ENCODE peak calls at places on chromosomes 16 and 17, in five cellular contexts. F, X, K, W and Q are unnamed samples.

GRCh38 chr17:42872251-42872965 is 21.4 kb downstream of the AOC3 start:
- DNase-seq in X (no peak), F (no peak), K (no peak), W (no peak), Q (no peak)

GRCh38 chr16:19169081-19169639 is 1.1 kb downstream of the SYT17 start:
- DNase-seq in F (no peak), X (no peak), K (peak; percentile 52), W (no peak), Q (no peak)

GRCh38 chr16:63426275-63426870 is 1390.1 kb upstream of the CDH8 start:
- DNase-seq in W (peak; percentile 6), K (no peak), X (no peak), F (no peak), Q (no peak)

GRCh38 chr17:38544175-38544838 is 61.4 kb downstream of the SRCIN1 start:
- DNase-seq in K (no peak), X (no peak), F (no peak), W (no peak), Q (no peak)

GRCh38 chr17:80986816-80987480 is 4.7 kb upstream of the CHMP6 start:
- DNase-seq in F (peak; percentile 6), X (no peak), K (no peak), W (no peak), Q (no peak)

GRCh38 chr16:27547134-27547533 is 2.6 kb downstream of the GTF3C1 start:
- DNase-seq in F (peak; percentile 40), W (peak; percentile 14), X (no peak), K (peak; percentile 29), Q (no peak)

GRCh38 chr16:57480127-57480753 is 6.1 kb downstream of the DOK4 start:
- DNase-seq in W (no peak), K (peak; percentile 91), F (no peak), X (no peak), Q (peak; percentile 93)

GRCh38 chr17:34981538-34982241 is 1.4 kb downstream of the LIG3 start:
- DNase-seq in F (no peak), X (no peak), K (no peak), W (peak; percentile 73), Q (no peak)

GRCh38 chr17:60129164-60129563 is 20.6 kb upstream of the CA4 start:
- DNase-seq in X (no peak), K (no peak), F (no peak), W (no peak), Q (no peak)

GRCh38 chr17:28537219-28537610 is 15.2 kb downstream of the UNC119 start:
- DNase-seq in K (no peak), F (no peak), X (no peak), W (no peak), Q (no peak)

GRCh38 chr17:73748521-73748920 is 104.3 kb upstream of the SDK2 start:
- DNase-seq in K (peak; percentile 26), W (no peak), X (no peak), F (no peak), Q (no peak)

GRCh38 chr16:19175492-19176262 is 7.6 kb downstream of the SYT17 start:
- DNase-seq in W (no peak), K (no peak), F (no peak), X (no peak), Q (no peak)

GRCh38 chr17:60110586-60110985 is 31.9 kb upstream of the HEATR6 start:
- DNase-seq in F (no peak), W (no peak), X (no peak), K (no peak), Q (no peak)

GRCh38 chr16:16029431-16030011 is 80.1 kb downstream of the ABCC1 start:
- DNase-seq in W (peak; percentile 26), X (no peak), F (no peak), K (no peak), Q (no peak)

GRCh38 chr17:46978489-46979022 is 497 bp downstream of the RPRML start:
- DNase-seq in W (no peak), K (no peak), X (no peak), F (no peak), Q (no peak)

DNA sequence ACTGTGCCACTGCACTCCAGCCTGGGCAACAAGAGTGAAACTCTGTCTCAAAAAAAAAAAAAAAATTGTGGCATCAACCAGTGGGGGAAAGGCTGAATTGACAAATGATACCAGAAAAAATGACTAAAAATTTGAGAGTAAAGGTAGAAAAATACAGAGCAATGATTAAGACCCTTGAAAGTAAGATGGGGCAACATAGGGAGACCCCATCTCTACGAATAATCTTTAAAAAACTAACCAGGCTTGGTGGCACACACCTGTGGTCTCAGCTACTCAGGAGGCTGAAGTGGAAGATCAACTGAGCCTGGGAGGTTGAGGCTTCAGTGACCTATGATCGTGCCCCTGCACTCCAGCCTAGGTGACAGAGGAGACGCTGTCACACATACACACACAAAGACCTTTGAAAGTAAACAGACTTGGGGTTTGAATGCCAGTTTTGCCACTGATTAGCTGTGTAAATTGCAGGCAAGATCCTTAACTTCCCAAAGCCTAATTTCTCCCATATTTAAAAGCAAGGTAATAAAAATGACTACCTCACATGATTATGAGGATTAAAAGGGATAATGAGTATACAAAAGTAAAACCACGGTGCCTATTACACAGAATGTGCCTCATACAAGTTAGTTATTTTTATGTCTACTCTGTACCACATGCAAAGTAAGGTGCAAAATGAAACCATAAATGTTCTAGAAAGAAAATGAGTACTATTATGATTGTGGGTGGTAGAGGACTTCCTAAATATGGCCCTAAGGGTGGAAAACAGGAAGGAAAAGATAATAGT is 21.7 kb upstream of the PAFAH1B1 start:
- DNase-seq in F (no peak), X (no peak), W (no peak), K (no peak), Q (no peak)
- H3K4me3 ChIP-seq in F (no peak overlapping the region), X (no peak overlapping the region), W (no peak overlapping the region), K (no peak overlapping the region), Q (no peak overlapping the region)

DNA sequence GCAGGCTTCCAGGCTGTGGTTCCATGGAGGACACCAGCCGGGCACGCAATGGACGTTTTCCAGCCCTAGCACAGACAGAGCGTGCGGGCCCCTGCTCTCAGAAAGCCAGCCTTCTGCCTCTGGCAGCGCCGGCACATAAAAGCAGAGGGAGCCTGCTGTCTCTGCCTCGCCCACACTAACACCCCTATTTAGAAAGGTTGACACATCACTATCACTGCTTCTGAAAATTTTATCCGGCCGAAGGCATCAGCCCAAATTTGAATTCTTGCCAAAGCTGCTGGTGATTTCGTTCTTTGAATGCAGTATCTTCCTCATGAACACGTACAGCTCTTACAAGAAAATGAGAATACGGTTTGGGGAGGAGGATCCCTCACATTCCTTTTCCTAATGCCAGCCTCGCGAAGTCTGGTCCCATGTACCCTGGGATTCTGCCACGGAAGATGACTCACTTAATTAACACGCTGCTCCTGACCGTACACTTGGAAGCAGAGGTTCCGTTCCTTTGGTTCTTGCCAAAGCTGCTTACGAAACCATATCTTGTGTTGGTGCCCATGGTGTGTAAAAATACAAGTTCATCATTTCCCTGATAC is 1.3 kb upstream of the RAB11FIP3 start:
- DNase-seq in K (peak; percentile 66), W (peak; percentile 84), X (peak; percentile 94), F (peak; percentile 90), Q (peak; percentile 69)
- TF ChIP-seq POLR2A in K (no peak), W (peak; percentile 58), X (no peak), F (no peak), Q (no peak)

GRCh38 chr17:75721463-75722011 is 278 bp downstream of the ITGB4 start:
- DNase-seq in K (peak; percentile 10), X (no peak), F (no peak), W (no peak), Q (peak; percentile 79)

GRCh38 chr17:75722076-75722475 is 817 bp downstream of the ITGB4 start:
- DNase-seq in F (no peak), W (no peak), X (no peak), K (peak; percentile 18), Q (peak; percentile 75)

GRCh38 chr17:75724016-75725003 is 3.1 kb downstream of the ITGB4 start:
- DNase-seq in F (no peak), K (no peak), X (no peak), W (no peak), Q (no peak)

GRCh38 chr17:75722542-75723095 is 1.4 kb downstream of the ITGB4 start:
- DNase-seq in X (no peak), W (no peak), F (no peak), K (no peak), Q (no peak)

GRCh38 chr17:75723201-75723930 is 2.1 kb downstream of the ITGB4 start:
- DNase-seq in K (no peak), F (no peak), W (no peak), X (no peak), Q (peak; percentile 88)
- H3K4me3 ChIP-seq in K (no peak overlapping the region), F (no peak overlapping the region), W (no peak overlapping the region), X (peak overlapping the region; percentile 43), Q (peak overlapping the region; percentile 71)

GRCh38 chr16:81645303-81645702 is 133.8 kb upstream of the PLCG2 start:
- DNase-seq in K (peak; percentile 95), F (peak; percentile 96), X (peak; percentile 91), W (peak; percentile 33), Q (no peak)
- TF ChIP-seq POLR2A in K (peak; percentile 39), F (peak; percentile 8), X (no peak), W (no peak), Q (no peak)

GRCh38 chr17:7407033-7407432 is 612 bp upstream of the NLGN2 start:
- DNase-seq in K (no peak), W (no peak), F (no peak), X (no peak), Q (no peak)

GRCh38 chr17:7405882-7406825 is 1.5 kb upstream of the NLGN2 start:
- DNase-seq in W (no peak), K (no peak), X (no peak), F (no peak), Q (no peak)

GRCh38 chr17:7408863-7409262 is 1.2 kb downstream of the NLGN2 start:
- DNase-seq in K (no peak), F (no peak), X (no peak), W (no peak), Q (no peak)

GRCh38 chr17:7408341-7408740 is 696 bp downstream of the NLGN2 start:
- DNase-seq in W (no peak), K (no peak), F (no peak), X (no peak), Q (no peak)

DNA sequence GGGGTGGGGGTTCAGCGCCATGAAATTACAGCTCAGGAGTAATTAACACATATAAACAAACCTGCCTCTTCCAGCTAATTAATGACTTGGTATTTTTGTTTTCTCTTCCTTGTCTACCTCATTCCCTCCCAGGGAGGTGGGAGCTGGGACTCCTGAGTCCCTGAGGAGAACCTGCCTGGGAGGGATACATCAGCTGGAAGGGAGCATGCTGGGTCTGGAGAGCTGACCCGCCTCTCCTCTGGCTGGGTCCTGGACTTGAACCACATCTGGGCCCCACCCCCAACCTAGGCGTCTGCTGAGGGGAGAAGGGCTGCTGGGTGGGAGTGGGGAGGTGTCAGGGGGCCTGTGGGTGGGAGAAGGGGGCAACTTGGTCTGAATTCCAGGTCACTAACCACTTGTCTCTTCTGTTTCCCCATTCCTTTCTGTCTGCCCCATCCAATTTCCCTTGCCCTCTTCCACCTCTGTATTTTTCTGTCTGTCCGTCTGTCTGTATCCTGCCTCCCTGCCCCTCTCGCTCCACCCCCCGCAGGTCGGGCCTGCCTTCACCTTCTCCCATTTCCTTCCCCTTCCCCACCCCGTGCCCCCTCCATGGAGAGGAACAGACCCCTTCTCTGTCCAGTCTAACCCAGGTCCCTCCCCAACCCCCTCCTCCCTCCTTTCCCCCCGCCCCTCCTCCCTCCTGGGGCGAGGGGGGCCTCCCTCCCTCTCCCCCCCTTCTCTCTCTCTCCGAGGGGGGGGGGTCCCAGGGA is at the start of gene NLGN2:
- DNase-seq in K (no peak), F (no peak), X (no peak), W (no peak), Q (no peak)
- H3K4me3 ChIP-seq in K (no peak within 1 kb of the TSS), F (no peak within 1 kb of the TSS), X (no peak within 1 kb of the TSS), W (no peak within 1 kb of the TSS), Q (no peak within 1 kb of the TSS)

GRCh38 chr16:84616515-84616914 is 1.4 kb downstream of the COTL1 start:
- DNase-seq in F (no peak), K (no peak), X (no peak), W (peak; percentile 22), Q (peak; percentile 73)
- TF ChIP-seq POLR2A in F (no peak), K (no peak), X (no peak), W (no peak), Q (no peak)